ENCODE peak calls at places on chromosomes 6 and 20, in four cellular contexts. C is H1, T is IMR-90, A is mesenchymal stem cell. Y is an unnamed sample.

GRCh38 chr6:166341464-166341863 is 881 bp downstream of the SFT2D1 start:
- DNase-seq in T (no peak), A (no peak), C (no peak), Y (no peak)

GRCh38 chr6:148578837-148579236 is 168.0 kb upstream of the UST start:
- DNase-seq in A (no peak), C (no peak), T (no peak), Y (no peak)

GRCh38 chr6:81950877-81951276 is 198.4 kb upstream of the TENT5A start:
- DNase-seq in T (peak; percentile 85), A (peak; percentile 40), C (no peak), Y (no peak)

GRCh38 chr6:158773581-158774449 is 45.4 kb downstream of the EZR start:
- DNase-seq in C (no peak), T (no peak), A (no peak), Y (peak; percentile 74)

GRCh38 chr6:159360306-159360705 is 191.1 kb downstream of the FNDC1 start:
- DNase-seq in A (no peak), T (no peak), C (no peak), Y (no peak)

GRCh38 chr6:17458971-17459370 is 65.6 kb downstream of the CAP2 start:
- DNase-seq in A (no peak), T (peak; percentile 43), C (no peak), Y (no peak)

GRCh38 chr20:699811-700338 is 24.3 kb upstream of the SCRT2 start:
- DNase-seq in A (no peak), T (no peak), C (no peak), Y (peak; percentile 84)

GRCh38 chr6:6248651-6249050 is 71.8 kb downstream of the F13A1 start:
- DNase-seq in A (no peak), C (no peak), T (no peak), Y (no peak)

GRCh38 chr6:7691675-7692452 is 34.0 kb upstream of the BMP6 start:
- DNase-seq in A (peak; percentile 34), C (no peak), T (peak; percentile 50), Y (peak; percentile 81)

GRCh38 chr6:160950507-160950906 is 41.1 kb upstream of the MAP3K4 start:
- DNase-seq in C (no peak), T (peak; percentile 44), A (peak; percentile 78), Y (peak; percentile 31)

GRCh38 chr20:39524371-39524911 is 562.3 kb downstream of the DHX35 start:
- DNase-seq in T (no peak), C (no peak), A (no peak), Y (no peak)

GRCh38 chr20:49433387-49433786 is 49.1 kb downstream of the KCNB1 start:
- DNase-seq in T (no peak), A (no peak), C (no peak), Y (no peak)

GRCh38 chr6:10463040-10463439 is 48.2 kb upstream of the TFAP2A start:
- DNase-seq in A (no peak), C (no peak), T (no peak), Y (no peak)

GRCh38 chr6:108235121-108235520 is 25.7 kb downstream of the SNX3 start:
- DNase-seq in A (no peak), T (no peak), C (no peak), Y (no peak)

GRCh38 chr20:53284141-53285055 is 309.2 kb downstream of the ZNF217 start:
- DNase-seq in A (no peak), C (no peak), T (no peak), Y (no peak)

GRCh38 chr6:143766185-143766553 is 77.0 kb upstream of the LTV1 start:
- DNase-seq in C (no peak), T (no peak), A (no peak), Y (no peak)

GRCh38 chr6:131958551-131959470 is 7.6 kb upstream of the CCN2 start:
- DNase-seq in A (no peak), C (no peak), T (no peak), Y (no peak)

GRCh38 chr20:58845706-58846105 is 5.0 kb downstream of the GNAS-AS1 start:
- DNase-seq in A (no peak), T (no peak), C (no peak), Y (no peak)

GRCh38 chr6:158284340-158285210 is 27.7 kb upstream of the TULP4 start:
- DNase-seq in T (peak; percentile 98), C (no peak), A (no peak), Y (peak; percentile 51)

GRCh38 chr6:34516391-34517324 is 39.5 kb downstream of the SPDEF start:
- DNase-seq in C (no peak), A (no peak), T (no peak), Y (no peak)

GRCh38 chr6:149409617-149410016 is 9.6 kb downstream of the SUMO4 start:
- DNase-seq in C (no peak), T (no peak), A (no peak), Y (no peak)

GRCh38 chr20:63856111-63856511 is 5.2 kb upstream of the ABHD16B start:
- DNase-seq in C (peak; percentile 88), A (no peak), T (no peak), Y (peak; percentile 38)

GRCh38 chr20:63858393-63859165 is 2.7 kb upstream of the ABHD16B start:
- DNase-seq in C (peak; percentile 67), T (peak; percentile 59), A (peak; percentile 85), Y (peak; percentile 86)

GRCh38 chr20:63855363-63856110 is 5.8 kb upstream of the ABHD16B start:
- DNase-seq in A (no peak), T (no peak), C (peak; percentile 63), Y (peak; percentile 42)

GRCh38 chr20:63859166-63859699 is 2.1 kb upstream of the ABHD16B start:
- DNase-seq in A (no peak), T (no peak), C (no peak), Y (no peak)

DNA sequence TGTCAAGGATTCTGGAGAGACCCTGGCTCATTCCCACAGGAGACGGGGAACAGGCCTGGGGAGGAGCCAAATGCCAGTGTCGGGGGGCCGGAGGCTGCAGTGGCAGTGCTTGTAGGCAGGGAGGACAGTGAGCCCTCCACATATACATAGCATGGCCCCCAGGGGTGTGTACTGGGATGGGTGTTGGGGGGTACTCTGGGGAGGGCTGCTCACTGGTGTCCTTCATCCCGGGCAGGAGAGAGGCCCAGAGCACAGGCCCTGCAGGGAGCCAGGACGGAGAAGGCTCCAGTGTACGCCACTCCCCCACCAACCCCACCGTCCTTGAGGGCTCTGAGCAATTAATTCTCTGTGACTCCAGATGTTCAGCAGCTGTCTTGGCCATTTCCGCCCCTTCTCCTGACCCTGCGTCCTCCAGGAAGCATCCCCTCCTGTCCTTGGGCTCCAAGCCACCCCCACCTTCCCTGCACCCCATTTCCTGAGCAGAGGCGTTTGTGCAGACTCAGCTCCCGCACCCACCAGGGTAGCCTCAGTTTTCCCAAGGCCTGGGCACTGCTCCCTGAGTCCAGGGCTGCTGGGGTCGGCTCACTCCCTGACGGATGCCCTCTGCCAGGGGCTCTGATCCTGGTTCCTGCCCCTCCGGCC is 3.4 kb upstream of the ABHD16B start:
- DNase-seq in C (peak; percentile 59), A (peak; percentile 76), T (no peak), Y (no peak)
- H2BK15ac ChIP-seq in C (peak overlapping the region; percentile 98), A (peak overlapping the region; percentile 97), T (no peak overlapping the region), Y (no peak overlapping the region)

GRCh38 chr20:34105978-34106675 is 5.9 kb downstream of the EIF2S2 start:
- DNase-seq in T (no peak), C (no peak), A (no peak), Y (no peak)
- H3K4ac ChIP-seq in T (no peak overlapping the region), C (no peak overlapping the region), A (no peak overlapping the region), Y (no peak overlapping the region)

GRCh38 chr6:4281341-4282293 is 146.2 kb upstream of the ECI2 start:
- DNase-seq in T (peak; percentile 62), A (peak; percentile 38), C (peak; percentile 61), Y (peak; percentile 67)
- H2BK15ac ChIP-seq in T (no peak overlapping the region), A (peak overlapping the region; percentile 26), C (no peak overlapping the region), Y (no peak overlapping the region)

DNA sequence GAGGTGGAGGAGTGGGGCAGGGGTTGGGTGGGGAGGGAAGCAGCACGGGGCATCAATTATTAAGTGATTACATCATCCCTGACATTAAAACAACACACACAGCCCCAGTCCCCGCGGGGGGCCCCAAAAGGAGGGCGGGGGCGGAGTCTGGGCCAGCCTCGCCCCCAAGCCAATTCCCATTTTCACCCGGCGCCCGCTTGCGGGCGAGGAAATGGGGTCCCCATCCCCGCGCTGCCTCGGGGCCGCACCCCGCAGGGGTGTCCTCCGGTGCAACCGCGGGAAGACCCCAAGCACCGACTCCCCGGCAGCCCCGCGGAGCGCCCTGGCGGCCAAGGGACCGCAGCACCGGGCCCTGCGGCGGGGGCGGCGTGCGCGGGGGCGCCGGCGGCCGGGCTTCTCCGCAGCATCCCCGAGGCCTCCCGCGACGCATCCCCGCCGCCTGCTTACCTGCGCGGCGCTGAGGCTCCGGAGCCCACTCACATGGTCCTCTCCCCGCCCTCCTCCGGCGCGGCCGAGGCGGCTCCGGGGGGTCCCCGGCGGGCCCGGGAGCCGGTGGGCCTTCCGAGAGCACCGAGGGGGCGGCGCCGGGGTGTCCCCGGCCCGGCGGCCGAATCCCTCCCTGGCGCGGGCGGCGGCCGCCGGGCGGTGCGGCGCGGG is 603 bp downstream of the FYN start:
- DNase-seq in A (no peak), C (peak; percentile 82), T (peak; percentile 30), Y (peak; percentile 25)
- H3K4ac ChIP-seq in A (peak overlapping the region; percentile 72), C (no peak overlapping the region), T (no peak overlapping the region), Y (no peak overlapping the region)

GRCh38 chr6:168217216-168217879 is 102.2 kb downstream of the DACT2 start:
- DNase-seq in C (no peak), T (no peak), A (no peak), Y (no peak)
- H2BK15ac ChIP-seq in C (no peak overlapping the region), T (no peak overlapping the region), A (no peak overlapping the region), Y (no peak overlapping the region)

GRCh38 chr6:13709698-13710551 is 1.7 kb downstream of the RANBP9 start:
- DNase-seq in A (peak; percentile 64), T (peak; percentile 79), C (no peak), Y (peak; percentile 52)

GRCh38 chr6:13710552-13711383 is 867 bp downstream of the RANBP9 start:
- DNase-seq in A (peak; percentile 38), C (peak; percentile 72), T (no peak), Y (peak; percentile 87)

GRCh38 chr6:13711384-13711725 is 280 bp downstream of the RANBP9 start:
- DNase-seq in A (peak; percentile 74), C (no peak), T (no peak), Y (peak; percentile 72)

GRCh38 chr6:13712485-13712990 is 903 bp upstream of the RANBP9 start:
- DNase-seq in C (no peak), T (peak; percentile 21), A (no peak), Y (no peak)

DNA sequence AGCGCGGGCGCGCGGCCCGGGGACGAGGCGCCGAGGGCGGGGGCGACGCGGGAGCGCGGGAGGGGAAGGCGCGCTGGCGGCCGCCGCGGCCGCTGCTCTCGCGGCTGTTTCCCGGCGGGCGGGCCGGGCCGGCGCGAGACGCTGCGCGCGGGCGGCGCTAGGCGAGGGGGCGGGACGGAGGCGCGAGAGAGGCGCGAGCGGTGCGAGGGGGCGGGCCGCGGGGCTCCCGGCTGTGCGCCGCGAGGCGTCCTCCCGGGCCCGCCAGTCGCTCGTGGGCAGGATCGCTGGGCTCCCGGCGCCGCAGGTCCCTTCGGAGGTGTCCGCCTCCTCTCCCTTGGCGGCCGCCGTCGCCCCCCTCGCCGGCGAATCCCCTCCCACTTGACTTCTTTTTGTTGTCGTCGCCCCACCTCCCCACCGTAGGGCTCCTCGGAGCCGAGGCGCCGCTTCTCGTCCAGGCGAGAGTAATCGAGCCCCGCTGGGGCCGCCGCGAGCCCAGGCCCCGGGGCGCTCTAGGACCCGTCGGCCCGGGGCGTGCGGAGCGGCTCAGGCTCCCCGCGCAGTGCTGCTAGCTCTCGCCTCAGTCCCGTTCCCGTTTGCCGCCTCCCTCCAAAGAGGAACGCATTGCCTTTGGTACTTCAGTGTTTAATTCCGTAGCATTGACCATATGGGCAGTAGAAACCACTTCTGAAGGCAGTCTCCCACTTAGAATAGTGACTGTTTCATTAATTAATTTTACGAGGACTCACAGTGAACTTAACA is at the start of gene RANBP9:
- DNase-seq in C (peak; percentile 87), T (peak; percentile 86), A (peak; percentile 92), Y (peak; percentile 96)
- H3K4ac ChIP-seq in C (no peak within 1 kb of the TSS), T (peak within 1 kb of the TSS; percentile 83), A (peak within 1 kb of the TSS; percentile 84), Y (peak within 1 kb of the TSS; percentile 93)